ENCODE peak calls at places on chromosomes 7 and 10, in five cellular contexts. Y, U, L, O and G are unnamed samples.

GRCh38 chr7:143351574-143351973 is 10.9 kb downstream of the FAM131B start:
- DNase-seq in Y (no peak), U (no peak), L (no peak), O (no peak), G (no peak)

GRCh38 chr10:9296206-9296605 is 1241.7 kb downstream of the GATA3 start:
- DNase-seq in Y (no peak), U (no peak), L (no peak), O (no peak), G (no peak)

GRCh38 chr10:78313047-78313381 is 279.4 kb downstream of the RPS24 start:
- DNase-seq in Y (no peak), U (no peak), L (no peak), O (no peak), G (no peak)

GRCh38 chr7:27143022-27143949 is at the start of gene HOXA5:
- DNase-seq in Y (peak), U (peak), L (peak), O (peak), G (peak)

GRCh38 chr10:85791846-85792532 is 574.6 kb downstream of the GRID1 start:
- DNase-seq in Y (no peak), U (no peak), L (peak), O (no peak), G (no peak)

GRCh38 chr10:110498982-110499795 is 1.5 kb downstream of the DUSP5 start:
- DNase-seq in Y (no peak), U (peak), L (peak), O (peak), G (no peak)

GRCh38 chr10:119022846-119023552 is 6.5 kb upstream of the NANOS1 start:
- DNase-seq in Y (no peak), U (peak), L (no peak), O (no peak), G (no peak)

GRCh38 chr10:71835671-71836593 is 15.1 kb downstream of the PSAP start:
- DNase-seq in Y (no peak), U (peak), L (no peak), O (peak), G (peak)

GRCh38 chr7:2707481-2707880 is 19.5 kb downstream of the AMZ1 start:
- DNase-seq in Y (no peak), U (no peak), L (no peak), O (no peak), G (no peak)

GRCh38 chr10:97601268-97602215 is 12.0 kb downstream of the C10orf62 start:
- DNase-seq in Y (no peak), U (no peak), L (no peak), O (no peak), G (no peak)

GRCh38 chr10:16009736-16010259 is 149.5 kb upstream of the MINDY3 start:
- DNase-seq in Y (no peak), U (no peak), L (no peak), O (no peak), G (no peak)

GRCh38 chr7:128422856-128423255 is 13.1 kb upstream of the IMPDH1 start:
- DNase-seq in Y (no peak), U (no peak), L (no peak), O (no peak), G (no peak)